ENCODE peak calls at places on chromosome 10, in eight cellular contexts. Y is Panc1, D is PC-9, X is testis, R is IMR-90, V is fibroblast of lung, Z is neural progenitor cell, N is GM23338. O is an unnamed sample.

GRCh38 chr10:110609592-110609991 is 34.5 kb upstream of the RBM20 start:
- DNase-seq in V (no peak), Y (no peak), N (peak; percentile 9), R (no peak), X (no peak), Z (no peak), D (no peak), O (no peak)

GRCh38 chr10:101749033-101749432 is 26.9 kb downstream of the FGF8 start:
- DNase-seq in X (no peak), R (no peak), N (peak; percentile 90), Y (no peak), V (no peak), Z (peak; percentile 89), D (no peak), O (no peak)

GRCh38 chr10:52011113-52011512 is 303.0 kb upstream of the DKK1 start:
- DNase-seq in R (no peak), V (no peak), X (no peak), D (no peak), Y (no peak), N (no peak), Z (no peak), O (no peak)

GRCh38 chr10:5606321-5606720 is 60.1 kb downstream of the ASB13 start:
- DNase-seq in X (no peak), V (no peak), N (no peak), Y (no peak), Z (no peak), R (no peak), D (no peak), O (no peak)

GRCh38 chr10:86520871-86521619 is 547 bp downstream of the WAPL start:
- DNase-seq in Y (no peak), N (peak; percentile 69), D (peak; percentile 49), Z (peak; percentile 71), R (peak; percentile 42), X (peak; percentile 74), V (peak; percentile 65), O (peak; percentile 88)

GRCh38 chr10:114294549-114294948 is 55.5 kb downstream of the VWA2 start:
- DNase-seq in Y (no peak), Z (no peak), X (no peak), D (no peak), R (no peak), V (no peak), N (no peak), O (no peak)

GRCh38 chr10:17348111-17349008 is 106.0 kb downstream of the ST8SIA6 start:
- DNase-seq in D (peak; percentile 83), V (peak; percentile 94), N (peak; percentile 43), Y (peak; percentile 15), Z (peak; percentile 24), R (peak; percentile 79), X (peak; percentile 78), O (peak; percentile 66)

GRCh38 chr10:62046522-62047239 is 145.2 kb downstream of the ARID5B start:
- DNase-seq in N (no peak), Z (no peak), D (no peak), Y (no peak), R (peak; percentile 47), X (no peak), V (peak; percentile 80), O (no peak)

GRCh38 chr10:122342293-122343134 is 32.0 kb upstream of the PLEKHA1 start:
- DNase-seq in V (peak; percentile 29), Y (no peak), D (peak; percentile 32), X (peak; percentile 36), R (peak; percentile 51), Z (peak; percentile 57), N (peak; percentile 75), O (no peak)

GRCh38 chr10:59047180-59047579 is 129.3 kb upstream of the PHYHIPL start:
- DNase-seq in V (no peak), N (no peak), Z (no peak), D (no peak), R (no peak), X (no peak), Y (no peak), O (no peak)

GRCh38 chr10:7610017-7610416 is 56.7 kb downstream of the ITIH5 start:
- DNase-seq in N (no peak), Y (no peak), D (no peak), Z (no peak), V (no peak), X (no peak), R (no peak), O (no peak)

GRCh38 chr10:114635101-114635500 is 23.0 kb downstream of the ABLIM1 start:
- DNase-seq in V (peak; percentile 65), Z (no peak), Y (no peak), R (no peak), N (no peak), D (peak; percentile 47), X (no peak), O (no peak)

DNA sequence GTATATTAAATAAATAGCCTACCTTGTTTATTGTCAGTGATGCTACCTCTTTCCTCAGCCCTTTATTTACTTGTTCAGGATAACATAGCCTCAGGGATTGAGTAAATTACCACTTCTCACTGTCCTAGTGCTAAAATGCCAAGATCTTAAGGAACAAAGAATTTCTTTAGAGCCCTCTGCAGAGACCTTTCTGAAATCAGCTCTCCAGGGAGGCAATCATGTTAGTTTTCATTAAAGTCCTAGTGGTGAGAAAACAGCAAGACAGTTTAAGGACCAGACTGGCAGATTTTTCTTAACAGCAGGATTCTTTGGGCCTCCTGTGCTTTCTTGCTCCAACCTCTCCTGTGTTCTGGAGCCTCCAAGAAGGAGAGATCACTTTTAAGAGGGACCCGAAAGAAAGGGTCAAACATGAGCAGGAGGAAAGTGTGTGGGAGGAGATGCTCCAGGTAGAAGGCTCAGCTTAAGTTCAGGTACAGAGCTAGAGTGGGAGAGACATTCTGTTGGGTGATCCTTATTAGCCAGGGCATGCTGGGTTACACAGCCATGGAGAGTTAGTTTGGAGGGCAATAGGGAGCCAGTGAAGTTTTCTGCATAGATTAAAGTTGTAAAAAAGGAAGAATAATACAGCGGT is 1.2 kb upstream of the PLCE1 start:
- DNase-seq in D (no peak), Z (peak; percentile 37), R (peak; percentile 16), N (peak; percentile 52), X (no peak), V (peak; percentile 29), Y (no peak), O (no peak)
- TF ChIP-seq CTCF in D (no peak), Z (peak; percentile 41), R (peak; percentile 11), N (peak; percentile 24), X (no peak), V (peak; percentile 25), Y (peak; percentile 50), O (no peak)

DNA sequence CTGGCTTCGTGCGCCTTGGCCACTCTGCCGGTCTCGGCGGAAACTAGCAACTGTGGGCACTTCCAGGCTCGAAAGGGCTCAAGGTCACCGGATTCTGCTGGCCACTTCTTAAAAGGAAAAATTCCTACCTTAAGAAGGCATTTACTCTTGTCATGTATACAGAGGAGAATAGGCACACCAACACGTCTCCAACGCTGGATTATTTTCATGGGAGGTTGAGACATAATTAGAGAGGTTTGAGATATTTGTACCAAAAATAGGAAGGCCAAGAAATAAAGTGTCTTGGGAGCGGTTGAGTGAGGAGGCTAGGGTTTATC is 4.5 kb upstream of the CYP26A1 start:
- DNase-seq in X (no peak), Z (no peak), N (no peak), D (no peak), V (no peak), Y (no peak), R (no peak), O (no peak)
- H3K27me3 ChIP-seq in X (no peaks in the 10 kb centered on the region), Z (peaks cover 100% of the 10 kb centered on the region), N (peaks cover 100% of the 10 kb centered on the region), D (no peaks in the 10 kb centered on the region), V (peaks cover 77% of the 10 kb centered on the region), Y (peaks cover 36% of the 10 kb centered on the region), R (peaks cover 98% of the 10 kb centered on the region), O (peaks cover 100% of the 10 kb centered on the region)

DNA sequence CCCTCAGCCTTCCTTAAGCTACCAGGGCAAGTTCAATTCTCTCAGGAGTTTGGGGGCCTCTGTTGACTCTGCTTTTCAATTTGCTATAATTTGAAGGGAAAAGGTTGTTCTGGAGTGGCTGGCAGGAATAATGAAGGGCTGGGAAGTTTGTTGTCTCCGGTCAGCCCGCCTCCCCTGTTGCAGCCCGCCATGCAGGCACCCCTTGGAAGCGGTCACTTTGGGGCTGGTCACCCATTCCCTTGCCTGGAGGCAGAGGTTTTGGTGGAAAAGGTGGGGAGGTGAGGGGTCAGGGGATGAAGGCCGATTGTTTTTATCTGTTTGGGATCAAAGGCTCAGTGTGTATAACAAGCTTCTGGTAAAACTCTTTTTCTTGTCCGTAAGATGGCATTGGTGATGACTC is 79.1 kb downstream of the GRK5 start:
- DNase-seq in N (no peak), R (no peak), Z (no peak), D (no peak), X (no peak), V (no peak), Y (no peak), O (no peak)
- H3K4me1 ChIP-seq in N (no peaks in the 10 kb centered on the region), R (peaks cover 46% of the 10 kb centered on the region), Z (peaks cover 12% of the 10 kb centered on the region), D (peaks cover 26% of the 10 kb centered on the region), X (peaks cover 51% of the 10 kb centered on the region), V (peaks cover 55% of the 10 kb centered on the region), Y (peaks cover 74% of the 10 kb centered on the region), O (peaks cover 77% of the 10 kb centered on the region)

GRCh38 chr10:98676895-98677294 is 230.2 kb upstream of the HPS1 start:
- DNase-seq in N (peak; percentile 53), R (no peak), Z (no peak), X (no peak), V (no peak), D (no peak), Y (no peak), O (no peak)
- TF ChIP-seq CTCF in N (peak; percentile 50), R (no peak), Z (peak; percentile 24), X (no peak), V (peak; percentile 8), D (no peak), Y (no peak), O (no peak)

GRCh38 chr10:75432176-75432575 is 752 bp downstream of the LRMDA start:
- DNase-seq in X (no peak), R (no peak), D (no peak), Y (no peak), Z (peak; percentile 13), N (no peak), V (no peak), O (no peak)
- H3K27me3 ChIP-seq in X (no peaks in the 10 kb centered on the region), R (peaks cover 25% of the 10 kb centered on the region), D (no peaks in the 10 kb centered on the region), Y (peaks cover 20% of the 10 kb centered on the region), Z (peaks cover 95% of the 10 kb centered on the region), N (peaks cover 100% of the 10 kb centered on the region), V (peaks cover 3% of the 10 kb centered on the region), O (no peaks in the 10 kb centered on the region)

GRCh38 chr10:81027223-81027622 is 489.5 kb downstream of the SH2D4B start:
- DNase-seq in Y (no peak), X (no peak), D (no peak), V (no peak), N (no peak), Z (no peak), R (no peak), O (no peak)
- H3K4me1 ChIP-seq in Y (no peaks in the 10 kb centered on the region), X (no peaks in the 10 kb centered on the region), D (no peaks in the 10 kb centered on the region), V (no peaks in the 10 kb centered on the region), N (no peaks in the 10 kb centered on the region), Z (no peaks in the 10 kb centered on the region), R (no peaks in the 10 kb centered on the region), O (no peaks in the 10 kb centered on the region)

DNA sequence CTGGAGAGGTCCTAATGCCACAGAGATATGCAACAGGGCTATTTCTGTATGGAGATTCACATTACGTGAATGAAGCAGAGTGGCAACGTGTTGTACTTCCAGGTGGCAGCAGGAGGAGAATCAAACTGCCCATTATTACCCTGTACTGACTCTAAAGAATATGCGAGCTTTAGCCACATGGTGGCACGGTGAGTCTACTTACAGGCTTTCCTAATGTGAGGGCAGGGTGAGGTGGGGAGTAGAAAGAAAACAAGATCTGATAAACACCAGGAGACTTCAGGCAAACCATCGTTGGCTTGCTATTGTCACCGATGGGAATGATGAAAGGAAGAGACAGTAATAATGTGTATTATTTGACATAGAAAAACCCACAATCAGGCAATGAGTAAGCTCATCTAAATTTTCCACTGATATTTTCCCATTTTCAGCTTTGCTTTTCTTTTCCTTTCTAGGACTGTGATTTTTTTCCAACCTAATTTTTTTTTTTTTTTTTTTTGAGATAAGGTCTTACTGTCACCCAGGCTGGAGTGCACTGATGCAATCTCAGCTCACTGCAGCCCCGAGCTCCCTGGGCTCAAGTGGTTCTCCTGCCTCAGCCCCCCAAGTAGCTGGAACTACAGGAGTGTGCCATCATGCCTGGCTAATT is 164.3 kb downstream of the BTAF1 start:
- DNase-seq in R (peak; percentile 82), Z (peak; percentile 85), N (peak; percentile 94), Y (peak; percentile 84), X (peak; percentile 83), D (peak; percentile 67), V (peak; percentile 73), O (peak; percentile 56)
- TF ChIP-seq CTCF in R (peak; percentile 96), Z (peak; percentile 80), N (peak; percentile 87), Y (peak; percentile 92), X (peak; percentile 64), D (peak; percentile 82), V (peak; percentile 88), O (peak; percentile 70)